ENCODE peak calls at places on chromosomes 2 and 18, in ten cellular contexts. D is NCI-H748 treated with DMSO at 0.1 percent for 48 hours, Z is hippocampal formation, T is A549, Y is fibroblast of the aortic adventitia, R is neuronal stem cell, I is dermis blood vessel endothelial cell, U is NCI-H187 treated with DMSO at 0.1 percent for 48 hours, A is ovary, J is GM20000. H is an unnamed sample.

GRCh38 chr2:201883559-201883958 is 77.2 kb downstream of the CDK15 start:
- DNase-seq in J (no peak), U (no peak), Z (no peak), T (no peak), Y (no peak), I (no peak), D (no peak), A (no peak), R (no peak), H (no peak)

GRCh38 chr2:191557841-191558240 is 120.1 kb upstream of the NABP1 start:
- DNase-seq in T (no peak), J (no peak), D (no peak), R (no peak), I (no peak), Z (no peak), Y (no peak), A (no peak), U (no peak), H (no peak)

GRCh38 chr2:218262631-218263586 is 2.1 kb downstream of the GPBAR1 start:
- DNase-seq in I (no peak), Y (no peak), A (peak; percentile 42), D (no peak), Z (no peak), R (no peak), U (no peak), J (no peak), T (no peak), H (no peak)

GRCh38 chr2:211354481-211354880 is 798.1 kb downstream of the CPS1 start:
- DNase-seq in Z (no peak), J (no peak), U (no peak), I (no peak), R (no peak), T (no peak), D (no peak), Y (no peak), A (no peak), H (no peak)

GRCh38 chr2:1653956-1654695 is 90.2 kb downstream of the PXDN start:
- DNase-seq in A (peak; percentile 8), T (no peak), R (no peak), U (no peak), Y (peak; percentile 89), J (no peak), I (peak; percentile 75), Z (no peak), D (no peak), H (no peak)

GRCh38 chr2:33011941-33012340 is 65.2 kb downstream of the LTBP1 start:
- DNase-seq in D (no peak), U (no peak), Y (no peak), A (no peak), T (no peak), J (no peak), R (no peak), I (peak; percentile 24), Z (no peak), H (peak; percentile 18)

GRCh38 chr2:67836861-67837260 is 225.9 kb downstream of the C1D start:
- DNase-seq in Z (no peak), D (no peak), T (no peak), I (no peak), U (no peak), J (no peak), Y (no peak), R (no peak), A (no peak), H (no peak)

GRCh38 chr2:28750316-28751101 is 1.1 kb upstream of the PPP1CB start:
- DNase-seq in T (peak; percentile 23), D (no peak), I (peak; percentile 68), Y (peak; percentile 72), Z (peak; percentile 25), J (no peak), A (no peak), U (no peak), R (no peak), H (no peak)

GRCh38 chr2:58916127-58916526 is 675.0 kb upstream of the FANCL start:
- DNase-seq in R (no peak), J (no peak), U (no peak), Y (peak; percentile 2), D (no peak), I (no peak), T (no peak), Z (no peak), A (no peak), H (no peak)

GRCh38 chr18:8403713-8404112 is 205.5 kb upstream of the RAB12 start:
- DNase-seq in Z (no peak), R (no peak), I (no peak), U (no peak), D (no peak), T (no peak), A (no peak), Y (no peak), J (no peak), H (no peak)

GRCh38 chr18:56825312-56825711 is 174.2 kb downstream of the WDR7 start:
- DNase-seq in A (no peak), D (no peak), Y (no peak), U (no peak), R (no peak), Z (no peak), T (no peak), I (no peak), J (no peak), H (no peak)

GRCh38 chr2:118696786-118697465 is 150.5 kb downstream of the EN1 start:
- DNase-seq in Y (peak; percentile 26), D (no peak), I (no peak), Z (no peak), J (no peak), R (no peak), A (no peak), U (no peak), T (no peak), H (no peak)